ENCODE peak calls at places on chromosomes 16 and 17, in seven cellular contexts. D is HCT116, S is upper lobe of left lung, Q is Panc1, U is K562, T is GM23338, K is GM12878. L is an unnamed sample.

GRCh38 chr16:25838724-25839186 is 147.0 kb downstream of the HS3ST4 start:
- ATAC-seq in D (peak), S (peak), Q (peak), U (peak), T (peak), K (peak), L (no peak)

GRCh38 chr17:11880714-11881113 is 116.6 kb downstream of the ZNF18 start:
- ATAC-seq in D (peak), S (peak), Q (peak), U (peak), T (no peak), K (no peak), L (peak)

GRCh38 chr16:82660078-82660645 is 33.4 kb downstream of the CDH13 start:
- ATAC-seq in D (no peak), S (no peak), Q (no peak), U (no peak), T (no peak), K (peak), L (no peak)

GRCh38 chr16:11259288-11259621 is 3.3 kb upstream of the SOCS1 start:
- ATAC-seq in D (no peak), S (no peak), Q (no peak), U (no peak), T (no peak), K (no peak), L (no peak)

GRCh38 chr16:57619606-57620315 is 8.7 kb upstream of the ADGRG1 start:
- ATAC-seq in D (peak), S (peak), Q (no peak), U (no peak), T (peak), K (peak), L (no peak)

GRCh38 chr16:17454331-17454730 is 16.4 kb downstream of the XYLT1 start:
- ATAC-seq in D (no peak), S (no peak), Q (no peak), U (no peak), T (no peak), K (no peak), L (no peak)

GRCh38 chr17:27519550-27519949 is 63.3 kb downstream of the KSR1 start:
- ATAC-seq in D (no peak), S (no peak), Q (no peak), U (peak), T (peak), K (peak), L (no peak)

GRCh38 chr16:84930298-84931106 is 80.8 kb downstream of the ZDHHC7 start:
- ATAC-seq in D (peak), S (no peak), Q (no peak), U (no peak), T (no peak), K (no peak), L (no peak)

GRCh38 chr17:4604111-4604644 is 19.8 kb downstream of the SMTNL2 start:
- ATAC-seq in D (no peak), S (no peak), Q (no peak), U (peak), T (no peak), K (no peak), L (no peak)

DNA sequence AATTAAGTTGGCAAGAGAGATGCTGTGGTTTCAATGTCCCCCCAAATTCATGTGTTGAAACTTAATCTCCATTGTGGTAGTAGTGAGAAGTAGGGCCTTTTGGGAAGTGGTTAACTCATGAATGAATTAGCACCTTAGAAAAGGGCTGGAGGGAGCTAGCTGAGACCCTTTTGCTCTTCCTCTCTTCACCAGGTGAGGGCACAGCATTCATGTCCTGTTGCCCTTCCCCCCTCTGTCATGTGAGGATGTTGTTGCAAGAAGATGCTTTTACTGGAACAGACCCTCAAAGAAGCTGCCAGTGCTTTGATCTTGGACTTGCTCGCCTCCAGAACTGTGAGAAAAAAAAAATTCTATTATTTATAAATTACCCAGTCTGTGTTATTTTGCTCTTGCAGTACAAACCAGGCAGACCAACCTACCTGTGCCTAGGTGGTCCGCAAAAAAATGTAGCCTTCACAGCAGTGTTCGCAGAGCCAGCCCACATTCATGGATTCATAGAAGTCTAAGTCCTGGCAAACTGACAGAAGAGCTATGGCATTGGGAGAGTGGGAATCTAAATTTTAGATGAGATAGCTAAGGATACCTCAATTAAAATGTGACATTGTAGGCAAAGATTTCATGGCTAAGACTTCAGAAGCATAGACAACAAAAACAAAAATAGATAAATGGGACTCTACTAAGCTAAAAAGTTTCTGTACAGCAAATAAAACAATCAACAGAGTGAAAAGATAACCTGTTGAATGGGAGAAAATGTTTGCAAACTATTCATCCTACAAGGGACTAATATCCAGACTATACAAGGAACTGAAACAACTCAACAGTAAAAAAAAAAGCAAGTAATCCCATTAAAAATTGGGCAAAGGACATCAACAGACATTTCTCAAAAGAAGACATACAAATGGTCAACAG is 32.0 kb upstream of the ABCA5 start:
- ATAC-seq in D (peak), S (no peak), Q (no peak), U (no peak), T (peak), K (peak), L (no peak)
- TF ChIP-seq CTCF in D (peak), S (no peak), Q (peak), U (peak), T (peak), K (peak), L (no peak)

DNA sequence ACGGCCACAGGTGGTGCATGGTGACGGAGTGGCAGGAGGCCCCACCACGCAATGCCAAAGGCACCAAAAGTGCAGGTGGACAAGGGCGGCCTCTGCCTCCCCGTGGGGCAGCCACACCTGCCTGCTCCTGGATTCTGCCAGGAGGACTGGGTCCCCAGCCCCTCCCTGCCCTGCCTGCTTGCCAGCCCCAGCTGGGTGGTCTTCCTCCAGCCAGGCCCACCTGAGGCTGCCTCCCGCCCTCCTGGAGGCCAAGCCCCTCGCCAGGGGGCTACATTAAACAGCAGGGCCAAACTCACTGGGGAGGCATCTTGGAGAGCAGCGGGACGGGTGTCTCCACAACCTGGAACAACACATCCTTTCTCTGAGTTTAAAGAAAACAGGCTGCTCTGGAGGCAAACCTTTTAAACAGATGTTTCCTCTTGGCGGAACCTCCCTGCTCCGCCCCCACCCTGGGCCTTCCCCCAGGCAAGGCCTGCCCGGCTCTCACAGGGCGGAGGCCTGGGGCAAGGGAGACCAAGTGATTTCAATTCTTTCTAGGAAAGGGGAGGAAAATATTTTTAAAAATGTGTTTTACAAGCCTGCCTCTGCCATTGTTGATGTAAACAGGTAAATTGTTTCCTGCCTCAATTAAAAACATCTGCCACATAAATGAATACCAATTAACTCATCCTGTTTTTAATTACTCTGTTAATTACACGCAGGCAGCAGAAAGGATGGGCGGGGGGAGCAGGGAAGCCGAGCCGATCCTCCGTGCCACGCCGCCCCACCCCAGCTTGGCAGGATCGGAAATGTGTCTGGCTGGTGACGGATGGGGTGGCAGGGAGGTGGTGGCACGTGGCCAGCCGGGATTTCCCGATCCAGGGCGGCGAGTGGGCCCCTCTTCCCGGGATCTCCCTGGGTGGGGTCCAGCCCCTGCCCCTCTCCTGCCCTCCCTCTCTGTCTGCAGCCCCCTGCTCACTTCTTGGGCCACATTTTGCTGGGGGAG is 54.5 kb upstream of the PABPN1L start:
- ATAC-seq in D (no peak), S (peak), Q (no peak), U (no peak), T (no peak), K (peak), L (peak)
- TF ChIP-seq POLR2AphosphoS5 in D (no peak), S (peak), Q (no peak), U (no peak), T (no peak), K (no peak), L (peak)

DNA sequence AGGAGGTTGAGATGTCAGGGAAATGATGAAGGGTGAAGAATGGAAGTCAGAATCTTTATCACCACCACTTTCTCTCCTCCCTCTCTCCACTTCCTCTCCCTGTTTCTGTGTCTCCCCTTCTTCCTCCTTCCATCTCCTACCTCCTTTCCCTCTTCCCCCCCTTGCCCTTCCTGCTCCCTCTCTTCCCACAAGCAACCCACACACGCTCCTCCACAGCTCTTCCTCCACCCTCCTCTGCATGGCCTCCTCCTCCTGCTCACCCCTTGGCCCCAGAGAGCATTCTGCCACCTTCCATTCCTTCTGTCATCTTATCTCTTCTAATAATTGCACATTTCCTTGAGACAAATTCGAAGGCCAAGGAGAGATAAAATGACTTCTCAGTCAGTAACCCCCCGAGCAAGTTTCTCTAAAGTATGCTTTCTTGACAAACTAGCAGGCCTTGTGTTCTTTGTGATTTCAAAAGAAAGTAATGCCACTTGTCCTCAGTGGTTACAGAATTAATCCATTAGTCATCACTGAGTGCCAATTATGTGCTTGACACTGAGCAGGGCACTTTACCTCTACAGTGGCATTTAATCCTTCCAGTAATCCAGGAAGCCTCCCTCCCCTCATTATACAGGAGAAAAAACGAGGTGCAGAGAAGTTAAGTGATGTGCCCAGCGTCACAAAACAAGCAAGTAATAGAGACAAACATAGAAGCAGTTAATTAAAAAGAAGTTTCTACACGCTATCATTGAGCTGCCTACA is 72.3 kb upstream of the CCL1 start:
- ATAC-seq in D (no peak), S (no peak), Q (no peak), U (no peak), T (no peak), K (no peak), L (no peak)
- TF ChIP-seq CTCF in D (no peak), S (no peak), Q (no peak), U (no peak), T (no peak), K (no peak), L (no peak)

DNA sequence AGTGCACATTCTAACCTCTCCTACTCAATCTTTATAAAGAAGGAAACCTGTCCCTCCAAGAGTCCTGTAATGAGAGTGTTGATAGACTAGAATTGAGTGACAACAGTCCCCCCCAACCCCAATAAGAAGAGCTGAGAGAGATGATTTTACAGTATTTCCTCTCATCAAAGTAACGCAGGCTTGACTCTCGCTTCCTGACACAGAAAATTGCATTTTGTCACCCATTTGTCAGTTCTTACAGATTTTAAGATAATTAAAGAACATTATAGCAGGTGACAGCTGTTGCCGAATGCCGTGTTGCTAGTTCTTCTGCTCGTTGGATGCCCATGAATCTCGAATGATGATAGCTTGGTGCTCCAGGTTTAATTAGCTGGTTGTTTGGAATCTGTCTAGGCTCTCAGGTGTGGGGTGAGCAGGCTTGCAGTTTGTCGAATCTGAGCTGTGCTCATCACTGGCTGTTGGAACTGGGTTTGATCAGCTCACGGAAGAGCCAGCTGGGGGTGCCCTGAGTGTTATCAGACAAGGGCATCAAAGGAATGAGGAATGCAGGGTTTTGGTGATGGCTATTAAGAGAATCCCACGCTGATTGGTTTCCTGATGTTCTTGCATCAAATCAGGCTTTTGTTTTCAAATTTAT is 84.8 kb upstream of the CPHXL start:
- ATAC-seq in D (no peak), S (no peak), Q (no peak), U (no peak), T (no peak), K (no peak), L (no peak)
- TF ChIP-seq POLR2AphosphoS5 in D (no peak), S (no peak), Q (no peak), U (no peak), T (no peak), K (no peak), L (no peak)

GRCh38 chr16:9049241-9049640 is 42.2 kb upstream of the HAPSTR1 start:
- ATAC-seq in D (no peak), S (no peak), Q (no peak), U (no peak), T (no peak), K (no peak), L (no peak)

GRCh38 chr16:9048302-9048700 is 43.1 kb upstream of the HAPSTR1 start:
- ATAC-seq in D (peak), S (peak), Q (peak), U (no peak), T (no peak), K (no peak), L (no peak)

GRCh38 chr16:9047689-9048301 is 43.6 kb upstream of the HAPSTR1 start:
- ATAC-seq in D (peak), S (peak), Q (peak), U (peak), T (peak), K (peak), L (peak)

GRCh38 chr16:9053006-9053601 is 38.3 kb upstream of the HAPSTR1 start:
- ATAC-seq in D (peak), S (peak), Q (peak), U (peak), T (peak), K (peak), L (no peak)

GRCh38 chr16:9050102-9050830 is 41.2 kb upstream of the HAPSTR1 start:
- ATAC-seq in D (no peak), S (no peak), Q (no peak), U (peak), T (peak), K (no peak), L (no peak)
- TF ChIP-seq CTCF in D (peak), S (no peak), Q (peak), U (peak), T (peak), K (peak), L (peak)

GRCh38 chr17:76385892-76386786 is 1.7 kb downstream of the SPHK1 start:
- ATAC-seq in D (peak), S (peak), Q (peak), U (peak), T (peak), K (peak), L (peak)
- TF ChIP-seq POLR2AphosphoS5 in D (no peak), S (no peak), Q (peak), U (no peak), T (no peak), K (no peak), L (no peak)